ENCODE peak calls at places on chromosomes 2 and 18, in eight cellular contexts. Q is amniotic epithelial cell; P is stimulated activated CD4-positive, alpha-beta T cell treated with anti-CD3 and anti-CD28 coated beads, TNF-alpha, amount 100 ng/mL, for 4 hours; N is stimulated activated CD8-positive, alpha-beta memory T cell treated with anti-CD3 and anti-CD28 coated beads, Interleukin-7, amount 100 ng/mL, for 48 hours; O is NCI-H2029; E is COR-L47; V is Calu3; Z is GM12891. I is an unnamed sample.

GRCh38 chr2:98846041-98846440 is 90.0 kb downstream of the CRACDL start:
- DNase-seq in Q (no peak), P (no peak), N (no peak), O (no peak), E (no peak), V (no peak), Z (no peak), I (peak)

GRCh38 chr18:23723121-23723520 is 33.9 kb downstream of the LAMA3 start:
- DNase-seq in Q (peak), P (no peak), N (no peak), O (no peak), E (no peak), V (no peak), Z (no peak), I (peak)

GRCh38 chr18:48800877-48801727 is 149.7 kb downstream of the SMAD7 start:
- DNase-seq in Q (no peak), P (no peak), N (no peak), O (no peak), E (no peak), V (no peak), Z (no peak), I (peak)

GRCh38 chr18:78638889-78639596 is 340.6 kb upstream of the SALL3 start:
- DNase-seq in Q (no peak), P (no peak), N (no peak), O (no peak), E (peak), V (no peak), Z (no peak), I (no peak)

GRCh38 chr2:174510583-174511189 is 23.9 kb upstream of the GPR155 start:
- DNase-seq in Q (no peak), P (no peak), N (no peak), O (no peak), E (no peak), V (no peak), Z (no peak), I (peak)

GRCh38 chr18:75215663-75216062 is 5.1 kb downstream of the TSHZ1 start:
- DNase-seq in Q (no peak), P (no peak), N (no peak), O (no peak), E (peak), V (no peak), Z (no peak), I (no peak)

GRCh38 chr2:104429978-104430740 is 423.8 kb upstream of the POU3F3 start:
- DNase-seq in Q (no peak), P (no peak), N (no peak), O (peak), E (peak), V (no peak), Z (no peak), I (no peak)

GRCh38 chr2:221346411-221346810 is 225.7 kb downstream of the EPHA4 start:
- DNase-seq in Q (no peak), P (no peak), N (no peak), O (no peak), E (no peak), V (no peak), Z (no peak), I (no peak)

GRCh38 chr2:18232731-18233438 is 327.6 kb downstream of the RDH14 start:
- DNase-seq in Q (peak), P (no peak), N (no peak), O (no peak), E (no peak), V (no peak), Z (no peak), I (peak)

GRCh38 chr2:32012872-32013271 is 2.1 kb upstream of the MEMO1 start:
- DNase-seq in Q (no peak), P (no peak), N (no peak), O (no peak), E (no peak), V (no peak), Z (no peak), I (no peak)

GRCh38 chr2:216281881-216282280 is 90.4 kb downstream of the MARCHF4 start:
- DNase-seq in Q (no peak), P (no peak), N (no peak), O (no peak), E (no peak), V (no peak), Z (no peak), I (no peak)

GRCh38 chr2:224780096-224780495 is 63.9 kb upstream of the CCDC195 start:
- DNase-seq in Q (no peak), P (no peak), N (no peak), O (no peak), E (no peak), V (no peak), Z (no peak), I (peak)

GRCh38 chr2:43370146-43370545 is 143.7 kb upstream of the ZFP36L2 start:
- DNase-seq in Q (no peak), P (no peak), N (no peak), O (no peak), E (no peak), V (no peak), Z (no peak), I (no peak)

GRCh38 chr18:3594760-3595241 is 144.8 kb downstream of the TGIF1 start:
- DNase-seq in Q (peak), P (no peak), N (no peak), O (no peak), E (no peak), V (no peak), Z (no peak), I (peak)

GRCh38 chr18:8898990-8899389 is 193.6 kb downstream of the MTCL1 start:
- DNase-seq in Q (no peak), P (no peak), N (no peak), O (no peak), E (no peak), V (peak), Z (no peak), I (no peak)

GRCh38 chr18:27967938-27968803 is 208.8 kb downstream of the CDH2 start:
- DNase-seq in Q (peak), P (no peak), N (no peak), O (no peak), E (no peak), V (no peak), Z (no peak), I (peak)

GRCh38 chr2:230914886-230915285 is 10.2 kb downstream of the GPR55 start:
- DNase-seq in Q (no peak), P (no peak), N (no peak), O (no peak), E (no peak), V (no peak), Z (no peak), I (no peak)